ENCODE peak calls at places on chromosomes 12 and 14, in six cellular contexts. M, N, P, F, Y and L are unnamed samples.

GRCh38 chr14:62462996-62463395 is 582.3 kb downstream of the KCNH5 start:
- DNase-seq in F (no peak), P (no peak), M (no peak), N (no peak), Y (no peak), L (no peak)

GRCh38 chr14:84006643-84007137 is 1523.3 kb upstream of the FLRT2 start:
- DNase-seq in N (no peak), P (peak; percentile 86), Y (no peak), F (no peak), M (no peak), L (peak; percentile 83)

GRCh38 chr12:32302218-32302826 is 97.0 kb upstream of the FGD4 start:
- DNase-seq in N (no peak), M (peak; percentile 46), Y (no peak), P (no peak), F (peak; percentile 32), L (peak; percentile 59)

GRCh38 chr14:33782923-33783322 is 168.0 kb downstream of the EGLN3 start:
- DNase-seq in N (no peak), M (no peak), Y (no peak), F (no peak), P (no peak), L (peak; percentile 35)

GRCh38 chr12:49808686-49809368 is 19.4 kb downstream of the NCKAP5L start:
- DNase-seq in N (no peak), Y (no peak), P (no peak), F (no peak), M (no peak), L (no peak)

GRCh38 chr12:70875628-70876027 is 44.9 kb downstream of the PTPRR start:
- DNase-seq in F (no peak), Y (no peak), M (no peak), P (no peak), N (no peak), L (no peak)

GRCh38 chr12:130762319-130762675 is 46.2 kb upstream of the RIMBP2 start:
- DNase-seq in P (no peak), M (no peak), F (no peak), Y (no peak), N (no peak), L (no peak)

GRCh38 chr12:12559699-12560296 is 2.9 kb downstream of the DUSP16 start:
- DNase-seq in Y (no peak), M (no peak), P (no peak), N (no peak), F (no peak), L (peak; percentile 18)

GRCh38 chr14:100733152-100733850 is 6.6 kb downstream of the DLK1 start:
- DNase-seq in P (no peak), M (no peak), N (no peak), Y (no peak), F (no peak), L (peak; percentile 49)

GRCh38 chr12:70176290-70176689 is 66.9 kb upstream of the CNOT2 start:
- DNase-seq in M (no peak), N (no peak), F (no peak), Y (no peak), P (no peak), L (no peak)

GRCh38 chr12:47863467-47863866 is 41.3 kb downstream of the VDR start:
- DNase-seq in M (no peak), P (no peak), Y (no peak), N (no peak), F (no peak), L (peak; percentile 8)

GRCh38 chr14:105519946-105520698 is 6.3 kb upstream of the TMEM121 start:
- DNase-seq in M (no peak), P (no peak), F (no peak), Y (no peak), N (no peak), L (no peak)

GRCh38 chr12:107891967-107892366 is 117.5 kb downstream of the ASCL4 start:
- DNase-seq in F (no peak), Y (no peak), P (no peak), N (peak; percentile 25), M (no peak), L (no peak)

GRCh38 chr12:52254180-52254964 is 20.1 kb upstream of the KRT86 start:
- DNase-seq in F (no peak), P (no peak), Y (no peak), M (peak; percentile 12), N (no peak), L (no peak)

GRCh38 chr14:99604766-99605298 is 825 bp upstream of the CCDC85C start:
- DNase-seq in F (no peak), Y (no peak), N (peak; percentile 56), P (no peak), M (peak; percentile 39), L (peak; percentile 70)

GRCh38 chr12:115134298-115134697 is 450.3 kb upstream of the TBX3 start:
- DNase-seq in F (no peak), N (no peak), Y (no peak), P (no peak), M (no peak), L (no peak)

GRCh38 chr14:87994974-87995373 is 2.0 kb upstream of the GALC start:
- DNase-seq in P (no peak), M (no peak), Y (no peak), F (no peak), N (no peak), L (no peak)

GRCh38 chr14:92735344-92735743 is 13.1 kb downstream of the LGMN start:
- DNase-seq in P (no peak), F (no peak), N (no peak), M (no peak), Y (no peak), L (no peak)

GRCh38 chr14:54935958-54936357 is 33.3 kb upstream of the GCH1 start:
- DNase-seq in M (no peak), Y (no peak), F (no peak), P (no peak), N (no peak), L (no peak)

GRCh38 chr14:64200170-64200569 is 94.0 kb downstream of the ESR2 start:
- DNase-seq in F (no peak), P (no peak), Y (no peak), M (no peak), N (no peak), L (no peak)

GRCh38 chr12:93714382-93714781 is 37.2 kb downstream of the CRADD start:
- DNase-seq in M (no peak), N (no peak), Y (no peak), F (no peak), P (no peak), L (no peak)